ENCODE peak calls at places on chromosomes 13 and 19, in five cellular contexts. Z is cardiac muscle cell, L is progenitor cell of endocrine pancreas, U is brain microvascular endothelial cell, N is HTR-8/SVneo. S is an unnamed sample.

GRCh38 chr13:79079351-79079839 is 326.7 kb downstream of the RBM26 start:
- DNase-seq in L (no peak), U (no peak), N (no peak), Z (no peak), S (no peak)

GRCh38 chr19:47157455-47158321 is 27.1 kb downstream of the SAE1 start:
- DNase-seq in L (peak), U (peak), N (no peak), Z (peak), S (no peak)

GRCh38 chr19:858868-859843 is at the start of gene CFD:
- DNase-seq in Z (no peak), U (no peak), N (no peak), L (no peak), S (no peak)

GRCh38 chr19:4516939-4517300 is 1.4 kb downstream of the PLIN4 start:
- DNase-seq in N (no peak), Z (no peak), U (no peak), L (no peak), S (no peak)

GRCh38 chr13:109479991-109480696 is 306.2 kb downstream of the IRS2 start:
- DNase-seq in Z (peak), L (no peak), N (no peak), U (peak), S (no peak)

GRCh38 chr19:51356159-51356801 is 9.9 kb downstream of the ETFB start:
- DNase-seq in N (no peak), U (no peak), Z (no peak), L (no peak), S (no peak)

GRCh38 chr19:16379521-16380313 is 55.1 kb downstream of the KLF2 start:
- DNase-seq in L (no peak), N (no peak), U (no peak), Z (no peak), S (no peak)

GRCh38 chr13:29847501-29847983 is 2.9 kb downstream of the UBL3 start:
- DNase-seq in L (no peak), N (no peak), U (peak), Z (peak), S (no peak)